ENCODE peak calls at places on chromosomes 2 and 18, in nine cellular contexts. U is H54, A is HCT116, E is stomach, R is uterus, H is transverse colon, Z is sigmoid colon, S is IMR-90, P is Peyer's patch. W is an unnamed sample.

GRCh38 chr2:241799522-241800197 is 9.3 kb upstream of the NEU4 start:
- DNase-seq in U (no peak), E (no peak), R (peak), A (no peak), Z (no peak), S (no peak), P (no peak), H (peak), W (no peak)

GRCh38 chr2:102166189-102166845 is 20.5 kb upstream of the IL1RL2 start:
- DNase-seq in P (no peak), U (no peak), Z (peak), R (no peak), E (no peak), A (no peak), H (peak), S (peak), W (peak)

GRCh38 chr2:150169230-150169629 is 318.2 kb downstream of the RND3 start:
- DNase-seq in P (no peak), U (no peak), E (peak), S (peak), Z (peak), A (no peak), R (no peak), H (no peak), W (no peak)

GRCh38 chr2:29749041-29749440 is 172.3 kb downstream of the ALK start:
- DNase-seq in A (peak), H (no peak), E (no peak), Z (no peak), R (no peak), P (no peak), U (no peak), S (no peak), W (no peak)

GRCh38 chr18:51151568-51152511 is 45.6 kb downstream of the MEX3C start:
- DNase-seq in S (no peak), R (no peak), E (peak), P (no peak), A (no peak), H (peak), U (no peak), Z (no peak), W (peak)

GRCh38 chr2:119288576-119288975 is 64.9 kb downstream of the STEAP3 start:
- DNase-seq in P (no peak), S (no peak), H (no peak), A (no peak), R (no peak), Z (no peak), U (no peak), E (no peak), W (no peak)

GRCh38 chr2:143891879-143892308 is 628.0 kb downstream of the ZEB2 start:
- DNase-seq in U (no peak), A (no peak), S (no peak), H (no peak), E (no peak), R (no peak), Z (no peak), P (no peak), W (no peak)

GRCh38 chr2:12701786-12702660 is 14.7 kb upstream of the TRIB2 start:
- DNase-seq in E (no peak), Z (no peak), R (no peak), P (no peak), S (peak), A (no peak), U (no peak), H (no peak), W (no peak)

GRCh38 chr18:31510319-31510718 is 12.3 kb downstream of the DSG2 start:
- DNase-seq in S (no peak), A (no peak), E (no peak), R (no peak), U (no peak), H (no peak), Z (no peak), P (no peak), W (no peak)

GRCh38 chr2:88658890-88659881 is 31.9 kb upstream of the EIF2AK3 start:
- DNase-seq in Z (peak), A (no peak), H (peak), E (no peak), R (no peak), S (peak), U (peak), P (no peak), W (no peak)

GRCh38 chr2:10078704-10079191 is 1.5 kb downstream of the CYS1 start:
- DNase-seq in S (no peak), H (no peak), U (no peak), P (no peak), R (no peak), A (no peak), Z (no peak), E (no peak), W (no peak)

GRCh38 chr2:25301453-25302352 is 40.0 kb downstream of the DNMT3A start:
- DNase-seq in E (no peak), P (no peak), Z (no peak), S (peak), H (peak), U (peak), A (peak), R (no peak), W (peak)

GRCh38 chr18:51162617-51163016 is 34.9 kb downstream of the MEX3C start:
- DNase-seq in P (no peak), U (no peak), S (no peak), E (no peak), A (no peak), R (no peak), Z (no peak), H (no peak), W (peak)

GRCh38 chr2:172465417-172466334 is 38.3 kb downstream of the ITGA6 start:
- DNase-seq in P (peak), S (peak), E (peak), H (peak), A (no peak), U (peak), Z (peak), R (peak), W (peak)
- TF ChIP-seq POLR2A in P (no peak), S (peak), E (no peak), H (no peak), A (no peak), U (no peak), Z (no peak), R (no peak), W (no peak)

GRCh38 chr2:207869784-207870778 is 100.4 kb upstream of the FZD5 start:
- DNase-seq in U (peak), E (no peak), H (no peak), P (no peak), Z (no peak), S (peak), R (no peak), A (no peak), W (peak)
- TF ChIP-seq POLR2A in U (no peak), E (no peak), H (no peak), P (no peak), Z (no peak), S (no peak), R (no peak), A (no peak), W (no peak)

GRCh38 chr2:199424160-199424559 is 33.6 kb downstream of the SATB2 start:
- DNase-seq in E (no peak), R (no peak), U (no peak), Z (no peak), P (no peak), H (no peak), A (no peak), S (no peak), W (no peak)
- TF ChIP-seq POLR2A in E (no peak), R (no peak), U (no peak), Z (no peak), P (no peak), H (no peak), A (no peak), S (no peak), W (no peak)

GRCh38 chr2:62293490-62294212 is 97.7 kb downstream of the B3GNT2 start:
- DNase-seq in R (peak), A (no peak), E (peak), P (peak), Z (peak), S (no peak), H (peak), U (no peak), W (no peak)

GRCh38 chr2:62297642-62298010 is 101.7 kb downstream of the B3GNT2 start:
- DNase-seq in R (no peak), S (no peak), U (no peak), Z (no peak), E (no peak), H (no peak), A (no peak), P (no peak), W (peak)

GRCh38 chr2:62293151-62293489 is 97.2 kb downstream of the B3GNT2 start:
- DNase-seq in S (no peak), Z (no peak), R (no peak), P (no peak), H (no peak), E (no peak), A (no peak), U (no peak), W (no peak)

GRCh38 chr2:62296833-62297641 is 101.1 kb downstream of the B3GNT2 start:
- DNase-seq in R (no peak), E (no peak), H (no peak), S (no peak), U (no peak), P (no peak), A (no peak), Z (no peak), W (no peak)

DNA sequence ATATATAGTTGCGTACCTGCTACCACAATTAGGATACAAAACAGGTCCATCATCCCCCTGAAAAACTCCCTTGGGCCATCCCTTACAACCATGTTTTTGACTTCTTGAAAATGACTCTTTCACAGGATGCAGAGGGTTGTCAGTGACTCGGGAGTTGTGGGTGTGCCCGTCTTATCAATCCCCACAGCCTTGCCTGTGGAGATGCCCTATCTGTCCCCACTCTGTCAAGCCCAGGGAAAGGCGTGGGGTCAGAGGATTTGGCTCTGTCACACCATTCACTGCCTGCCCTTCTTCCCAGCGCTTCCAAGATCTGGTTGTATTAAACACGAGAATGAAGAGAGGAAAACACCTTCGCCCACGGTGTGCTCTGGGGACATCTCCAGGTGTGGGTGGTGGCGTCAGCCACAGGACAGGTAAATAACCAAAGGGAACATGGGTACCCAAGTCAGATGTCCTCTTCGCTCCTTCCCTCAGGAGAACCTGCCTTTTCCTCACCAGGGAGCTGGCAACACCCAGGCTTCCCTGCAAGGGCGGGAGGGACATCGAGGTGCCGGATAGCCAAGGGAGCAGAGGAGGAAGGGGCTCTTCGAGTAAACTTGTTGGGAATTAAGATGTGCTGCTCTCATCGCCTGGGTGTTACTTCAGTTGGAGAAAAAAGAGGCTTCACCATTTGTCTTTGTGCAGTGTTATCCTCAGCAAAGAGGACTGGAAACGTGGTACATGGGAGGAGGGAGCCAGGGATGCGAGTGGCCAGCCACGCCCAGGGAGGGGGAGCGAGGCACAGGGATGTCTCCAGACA is 100.3 kb downstream of the B3GNT2 start:
- DNase-seq in S (no peak), Z (no peak), H (no peak), E (no peak), U (no peak), P (no peak), R (no peak), A (no peak), W (no peak)
- TF ChIP-seq POLR2A in S (no peak), Z (no peak), H (no peak), E (no peak), U (no peak), P (no peak), R (no peak), A (no peak), W (no peak)

GRCh38 chr2:1997409-1997808 is 253.1 kb upstream of the PXDN start:
- DNase-seq in S (no peak), Z (no peak), R (no peak), U (no peak), A (no peak), P (no peak), E (peak), H (peak), W (no peak)
- TF ChIP-seq POLR2A in S (no peak), Z (no peak), R (no peak), U (no peak), A (no peak), P (no peak), E (no peak), H (no peak), W (no peak)

W was measured in NB4.